ENCODE peak calls at places on chromosomes 12 and 14, in five cellular contexts. U is HepG2, S is HCT116, F is PC-9, K is pancreas. W is an unnamed sample.

GRCh38 chr12:121911824-121912585 is 6.4 kb upstream of the CFAP251 start:
- DNase-seq in S (no peak), K (no peak), U (no peak), F (no peak), W (no peak)

GRCh38 chr12:94180558-94181296 is 32.4 kb downstream of the PLXNC1 start:
- DNase-seq in S (no peak), U (peak; percentile 6), F (no peak), K (no peak), W (no peak)

GRCh38 chr14:69077841-69078240 is 75.1 kb downstream of the DCAF5 start:
- DNase-seq in U (no peak), K (no peak), S (no peak), F (peak; percentile 42), W (peak; percentile 50)

GRCh38 chr12:29447285-29447975 is 50.1 kb downstream of the OVCH1 start:
- DNase-seq in S (no peak), K (no peak), U (no peak), F (no peak), W (no peak)

GRCh38 chr14:48967419-48967818 is 618.8 kb downstream of the RPS29 start:
- DNase-seq in F (no peak), K (no peak), U (no peak), S (no peak), W (no peak)

GRCh38 chr12:103505371-103506236 is 9.8 kb upstream of the C12orf42 start:
- DNase-seq in F (no peak), S (no peak), K (no peak), U (no peak), W (no peak)

GRCh38 chr14:24908592-24909236 is 141.2 kb downstream of the STXBP6 start:
- DNase-seq in U (peak; percentile 86), F (no peak), S (no peak), K (no peak), W (no peak)

GRCh38 chr14:69050235-69051184 is 71.4 kb upstream of the ACTN1 start:
- DNase-seq in K (no peak), F (no peak), U (no peak), S (no peak), W (no peak)

GRCh38 chr14:73424453-73424852 is 33.9 kb downstream of the NUMB start:
- DNase-seq in K (no peak), U (no peak), S (no peak), F (no peak), W (no peak)

GRCh38 chr12:128848371-128848770 is 4.9 kb upstream of the GLT1D1 start:
- DNase-seq in U (no peak), S (no peak), F (no peak), K (no peak), W (no peak)

GRCh38 chr14:87690076-87690661 is 302.8 kb downstream of the GALC start:
- DNase-seq in U (no peak), S (no peak), F (no peak), K (no peak), W (no peak)

GRCh38 chr12:6367065-6367968 is 8.0 kb downstream of the SCNN1A start:
- DNase-seq in U (peak; percentile 56), K (no peak), S (no peak), F (no peak), W (no peak)
- TF ChIP-seq CTCF in U (peak; percentile 69), K (no peak), S (no peak), F (no peak), W (no peak)

GRCh38 chr14:92603309-92604257 is 90.0 kb downstream of the RIN3 start:
- DNase-seq in F (no peak), S (no peak), U (no peak), K (no peak), W (peak; percentile 30)
- H3K27ac ChIP-seq in F (no peak overlapping the region), S (no peak overlapping the region), U (no peak overlapping the region), K (no peak overlapping the region), W (no peak overlapping the region)

DNA sequence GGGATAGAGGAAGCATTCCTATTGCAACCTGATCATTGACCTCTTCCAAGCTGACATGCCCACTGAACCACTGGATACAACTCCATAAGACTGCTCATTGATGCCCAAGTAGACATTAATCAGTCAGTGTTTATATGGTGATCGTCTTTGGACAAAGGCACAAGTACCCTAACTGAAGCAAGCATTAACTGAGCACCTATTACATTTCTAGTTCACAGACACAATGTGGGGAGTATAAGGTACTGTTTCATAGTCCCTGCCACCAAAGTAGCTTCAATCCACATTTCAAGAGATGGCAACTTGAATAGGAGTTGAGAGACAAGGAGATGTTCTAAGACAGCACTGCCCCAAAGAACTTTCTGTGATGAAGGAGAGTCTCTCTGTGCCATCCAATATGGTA is 10.9 kb upstream of the COL2A1 start:
- DNase-seq in K (no peak), F (no peak), U (no peak), S (no peak), W (no peak)
- TF ChIP-seq CTCF in K (no peak), F (no peak), U (no peak), S (no peak), W (no peak)

GRCh38 chr14:92785601-92786426 is 8.3 kb upstream of the GOLGA5 start:
- DNase-seq in F (peak; percentile 27), S (no peak), U (no peak), K (peak; percentile 44), W (peak; percentile 54)
- H3K27ac ChIP-seq in F (peak overlapping the region; percentile 94), S (peak overlapping the region; percentile 45), U (no peak overlapping the region), K (peak overlapping the region; percentile 79), W (no peak overlapping the region)

GRCh38 chr12:18101043-18101442 is 11.1 kb upstream of the RERGL start:
- DNase-seq in S (no peak), K (no peak), F (no peak), U (no peak), W (no peak)

GRCh38 chr12:18108611-18109010 is 18.6 kb upstream of the RERGL start:
- DNase-seq in K (no peak), F (no peak), S (no peak), U (peak; percentile 7), W (no peak)

GRCh38 chr12:18103624-18104023 is 13.6 kb upstream of the RERGL start:
- DNase-seq in S (no peak), U (no peak), K (no peak), F (no peak), W (no peak)
- TF ChIP-seq CTCF in S (no peak), U (no peak), K (no peak), F (no peak), W (no peak)

GRCh38 chr14:104695660-104696000 is 6.2 kb downstream of the INF2 start:
- DNase-seq in K (no peak), U (no peak), F (no peak), S (no peak), W (no peak)

GRCh38 chr14:104692939-104693315 is 3.5 kb downstream of the INF2 start:
- DNase-seq in U (no peak), S (no peak), F (no peak), K (no peak), W (no peak)

GRCh38 chr14:104693482-104694431 is 4.3 kb downstream of the INF2 start:
- DNase-seq in K (no peak), F (no peak), U (no peak), S (no peak), W (no peak)

GRCh38 chr14:104694991-104695659 is 5.7 kb downstream of the INF2 start:
- DNase-seq in K (no peak), U (no peak), S (no peak), F (peak; percentile 82), W (peak; percentile 46)

DNA sequence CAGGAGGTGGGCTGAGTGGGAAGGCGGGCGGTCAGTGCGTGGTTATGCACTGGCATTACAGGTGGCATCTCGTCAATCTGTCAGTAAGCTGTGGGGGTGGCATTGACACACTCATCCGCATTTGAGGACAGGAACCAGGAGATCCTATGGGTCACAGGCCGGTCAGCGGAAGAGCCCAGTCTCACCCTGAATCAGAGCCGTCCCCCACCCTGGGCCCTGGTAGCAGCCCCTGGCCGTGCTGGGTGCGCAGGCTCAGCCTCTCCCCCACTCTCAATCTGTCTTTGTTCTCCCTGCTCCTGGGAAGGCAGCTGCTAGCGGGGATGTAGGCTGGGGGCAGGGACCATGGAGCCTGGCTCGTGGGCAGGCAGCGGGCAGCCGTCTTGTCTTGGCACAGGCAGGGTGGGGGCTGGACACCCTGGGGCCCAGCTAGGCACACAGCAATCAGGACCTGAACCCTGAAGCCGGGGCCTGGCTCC is 5.1 kb downstream of the INF2 start:
- DNase-seq in K (no peak), F (peak; percentile 26), U (no peak), S (no peak), W (no peak)
- H3K27ac ChIP-seq in K (no peak overlapping the region), F (no peak overlapping the region), U (no peak overlapping the region), S (no peak overlapping the region), W (peak overlapping the region; percentile 100)

DNA sequence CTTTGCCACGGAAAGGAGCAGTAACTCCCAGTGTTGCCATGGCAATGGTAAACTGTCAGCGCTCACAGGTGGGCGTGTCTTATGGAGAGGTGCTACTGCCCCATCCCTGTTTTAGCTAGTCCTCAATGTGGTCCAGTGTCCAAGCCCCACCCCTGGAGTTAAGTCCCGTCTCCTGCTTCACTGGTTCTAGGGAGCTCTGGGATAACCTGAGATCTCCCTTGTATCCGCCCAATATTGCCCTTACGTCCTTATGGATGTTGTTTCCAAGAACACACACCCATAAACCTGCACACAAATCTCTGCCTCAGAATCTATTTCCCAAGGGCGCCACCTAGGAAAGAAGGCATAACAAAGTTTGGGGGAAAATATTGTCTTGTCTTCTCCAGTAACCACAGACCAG is 64.2 kb downstream of the SPRING1 start:
- DNase-seq in U (no peak), S (peak; percentile 21), F (no peak), K (no peak), W (no peak)
- TF ChIP-seq CTCF in U (peak; percentile 51), S (peak; percentile 57), F (no peak), K (no peak), W (no peak)

W was measured in RWPE1.